ENCODE peak calls at places on chromosomes 1 and 21, in nine cellular contexts. J, H, R, B, Z, N, F, I and C are unnamed samples.

GRCh38 chr21:43842742-43843141 is 22.3 kb upstream of the AGPAT3 start:
- DNase-seq in F (no peak), N (no peak), R (no peak), I (no peak), J (no peak), H (no peak), B (no peak), Z (no peak), C (no peak)

GRCh38 chr21:42386034-42386591 is 9.7 kb downstream of the TMPRSS3 start:
- DNase-seq in B (no peak), I (no peak), F (no peak), Z (no peak), J (no peak), N (peak), R (no peak), H (no peak), C (no peak)

GRCh38 chr1:226082959-226083302 is 20.4 kb downstream of the H3-3A start:
- DNase-seq in R (peak), B (peak), N (peak), Z (peak), J (no peak), I (peak), F (peak), H (peak), C (no peak)

GRCh38 chr1:15991427-15992186 is 12.4 kb upstream of the SRARP start:
- DNase-seq in H (no peak), F (no peak), J (no peak), Z (no peak), N (no peak), B (no peak), I (no peak), R (no peak), C (no peak)

GRCh38 chr1:3545363-3546047 is 65.8 kb downstream of the MEGF6 start:
- DNase-seq in Z (no peak), H (peak), J (peak), I (no peak), R (no peak), F (no peak), N (no peak), B (no peak), C (no peak)

GRCh38 chr1:48055854-48056253 is 58.7 kb upstream of the TRABD2B start:
- DNase-seq in I (no peak), R (no peak), Z (no peak), H (no peak), B (no peak), N (peak), J (no peak), F (no peak), C (no peak)

GRCh38 chr1:13651279-13651678 is 48.7 kb upstream of the PRDM2 start:
- DNase-seq in Z (no peak), J (no peak), R (no peak), H (no peak), F (no peak), B (peak), I (no peak), N (no peak), C (no peak)

GRCh38 chr21:34511154-34511553 is 856 bp downstream of the KCNE1 start:
- DNase-seq in F (no peak), J (no peak), I (no peak), H (no peak), Z (no peak), R (no peak), B (no peak), N (no peak), C (no peak)

GRCh38 chr1:227886993-227887696 is 60.6 kb downstream of the WNT9A start:
- DNase-seq in H (peak), I (no peak), B (no peak), F (peak), R (peak), J (peak), N (peak), Z (peak), C (peak)
- H3K4me3 ChIP-seq in H (peak), I (peak), B (no peak), F (peak), R (peak), J (no peak), N (no peak), Z (peak), C (peak)

GRCh38 chr1:923131-923990 is at the start of gene SAMD11:
- DNase-seq in I (peak), N (peak), B (peak), R (peak), H (peak), J (peak), Z (peak), F (no peak), C (no peak)

GRCh38 chr1:925532-926421 is 2.1 kb downstream of the SAMD11 start:
- DNase-seq in H (no peak), I (no peak), Z (no peak), N (no peak), B (peak), J (peak), R (no peak), F (no peak), C (no peak)

GRCh38 chr1:927234-927633 is 3.5 kb downstream of the SAMD11 start:
- DNase-seq in B (no peak), I (no peak), N (no peak), H (no peak), J (no peak), F (no peak), Z (no peak), R (no peak), C (no peak)

GRCh38 chr1:923991-924618 is 382 bp downstream of the SAMD11 start:
- DNase-seq in Z (no peak), F (no peak), I (no peak), B (no peak), N (no peak), J (no peak), R (no peak), H (no peak), C (no peak)

DNA sequence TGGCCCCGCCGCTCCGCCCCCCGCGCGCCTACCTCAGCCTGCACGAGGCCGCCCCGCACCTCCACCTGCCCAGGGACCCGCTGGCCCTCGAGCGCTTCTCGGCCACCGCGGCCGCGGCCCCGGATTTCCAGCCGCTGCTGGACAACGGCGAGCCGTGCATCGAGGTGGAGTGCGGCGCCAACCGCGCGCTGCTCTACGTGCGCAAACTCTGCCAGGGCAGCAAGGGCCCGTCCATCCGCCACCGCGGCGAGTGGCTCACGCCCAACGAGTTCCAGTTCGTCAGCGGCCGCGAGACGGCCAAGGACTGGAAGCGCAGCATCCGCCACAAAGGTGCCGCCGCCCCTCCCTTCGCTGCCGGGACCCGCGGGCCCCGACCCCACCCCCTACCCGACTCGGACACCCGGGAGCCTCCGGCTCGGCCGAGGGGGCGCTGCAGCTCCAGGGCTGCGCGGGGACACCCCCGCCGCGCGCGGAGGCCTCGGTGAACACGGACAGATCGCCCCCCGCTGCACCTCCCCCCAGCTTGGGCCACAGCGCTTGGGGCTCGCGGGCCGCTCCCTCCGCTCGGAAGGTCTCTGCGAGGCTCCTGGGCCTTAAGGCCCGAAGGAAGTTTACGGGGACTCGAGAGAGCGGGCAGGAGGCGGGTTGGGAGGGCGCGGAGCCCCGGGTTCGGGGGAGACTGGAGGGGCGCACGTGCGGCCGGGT is 1.0 kb downstream of the SAMD11 start:
- DNase-seq in J (peak), N (peak), H (peak), R (no peak), Z (no peak), B (peak), F (no peak), I (no peak), C (no peak)
- TF ChIP-seq CTCF in J (peak), N (no peak), H (no peak), R (no peak), Z (no peak), B (peak), F (no peak), I (no peak), C (no peak)

GRCh38 chr1:93180723-93181613 is at the start of gene CCDC18:
- DNase-seq in F (no peak), H (no peak), I (no peak), J (peak), Z (peak), N (no peak), B (peak), R (peak), C (no peak)
- TF ChIP-seq POLR2A in F (no peak), H (no peak), I (no peak), J (no peak), Z (no peak), N (no peak), B (peak), R (no peak), C (no peak)

DNA sequence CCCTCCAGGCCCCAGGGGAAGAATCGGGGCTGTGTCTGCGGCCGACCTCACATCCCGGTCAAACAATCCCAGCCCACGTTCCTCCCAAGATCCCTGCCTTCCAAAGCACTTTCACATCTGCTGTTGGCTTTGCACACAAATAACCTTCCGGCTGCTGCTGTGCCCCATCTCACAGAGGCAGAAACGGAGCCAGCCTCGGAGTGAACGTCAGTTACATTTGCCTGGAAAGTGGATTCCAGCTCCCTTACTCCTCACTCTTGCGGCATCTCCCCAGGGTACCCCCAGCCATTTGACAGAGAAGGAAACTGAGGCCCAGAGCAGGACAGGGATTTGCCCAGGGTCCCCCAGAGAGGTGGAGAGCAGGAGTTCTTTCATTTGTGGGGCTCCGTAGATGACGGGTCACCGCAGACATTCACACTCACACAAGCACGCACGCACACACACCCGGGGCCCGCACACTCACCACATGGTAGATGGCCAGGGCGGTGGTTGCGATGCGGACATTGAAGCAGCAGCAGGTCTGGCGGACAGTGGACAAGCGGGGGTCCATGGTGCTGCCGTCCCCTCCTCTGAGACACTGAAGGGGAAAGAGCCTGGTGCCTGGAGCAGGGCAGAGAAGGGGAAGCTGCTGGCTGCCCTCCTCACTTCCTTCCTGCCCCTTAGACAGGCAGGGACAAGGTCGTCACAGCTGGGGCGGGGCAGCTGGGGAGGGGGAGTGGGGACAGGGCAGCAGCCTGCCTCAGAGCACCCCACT is at the start of gene LAPTM5:
- DNase-seq in I (no peak), Z (peak), B (no peak), F (peak), R (peak), J (no peak), N (peak), H (peak), C (peak)
- H3K4me3 ChIP-seq in I (peak), Z (peak), B (no peak), F (peak), R (peak), J (no peak), N (no peak), H (no peak), C (peak)

DNA sequence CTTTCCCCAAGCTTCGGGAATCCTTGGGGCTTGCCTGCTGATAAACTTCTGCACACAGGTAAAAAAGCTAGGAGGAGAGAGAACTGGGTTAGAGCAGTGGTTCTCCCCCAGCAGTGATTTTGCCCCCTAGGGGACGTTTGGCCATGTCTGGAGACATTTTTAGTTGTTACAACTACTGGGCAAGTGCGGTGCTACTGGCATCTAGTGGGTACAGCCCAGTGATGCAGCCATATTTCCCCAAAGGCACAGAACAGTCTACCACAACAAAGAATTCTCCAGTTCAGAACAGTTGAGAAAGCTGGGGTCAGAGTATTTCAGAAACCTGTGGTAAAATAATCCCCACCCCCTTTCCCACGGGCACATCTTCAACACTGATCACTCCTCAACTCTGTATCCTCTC is 41.3 kb downstream of the LRRC71 start:
- DNase-seq in N (no peak), B (peak), Z (no peak), J (no peak), R (no peak), I (no peak), F (no peak), H (no peak), C (no peak)
- TF ChIP-seq CTCF in N (no peak), B (peak), Z (no peak), J (no peak), R (no peak), I (no peak), F (no peak), H (no peak), C (no peak)

GRCh38 chr1:35557118-35557610 is at the start of gene KIAA0319L:
- DNase-seq in I (no peak), H (peak), Z (peak), R (peak), J (peak), F (peak), N (peak), B (peak), C (no peak)
- TF ChIP-seq POLR2A in I (peak), H (no peak), Z (no peak), R (peak), J (no peak), F (peak), N (peak), B (peak), C (no peak)

DNA sequence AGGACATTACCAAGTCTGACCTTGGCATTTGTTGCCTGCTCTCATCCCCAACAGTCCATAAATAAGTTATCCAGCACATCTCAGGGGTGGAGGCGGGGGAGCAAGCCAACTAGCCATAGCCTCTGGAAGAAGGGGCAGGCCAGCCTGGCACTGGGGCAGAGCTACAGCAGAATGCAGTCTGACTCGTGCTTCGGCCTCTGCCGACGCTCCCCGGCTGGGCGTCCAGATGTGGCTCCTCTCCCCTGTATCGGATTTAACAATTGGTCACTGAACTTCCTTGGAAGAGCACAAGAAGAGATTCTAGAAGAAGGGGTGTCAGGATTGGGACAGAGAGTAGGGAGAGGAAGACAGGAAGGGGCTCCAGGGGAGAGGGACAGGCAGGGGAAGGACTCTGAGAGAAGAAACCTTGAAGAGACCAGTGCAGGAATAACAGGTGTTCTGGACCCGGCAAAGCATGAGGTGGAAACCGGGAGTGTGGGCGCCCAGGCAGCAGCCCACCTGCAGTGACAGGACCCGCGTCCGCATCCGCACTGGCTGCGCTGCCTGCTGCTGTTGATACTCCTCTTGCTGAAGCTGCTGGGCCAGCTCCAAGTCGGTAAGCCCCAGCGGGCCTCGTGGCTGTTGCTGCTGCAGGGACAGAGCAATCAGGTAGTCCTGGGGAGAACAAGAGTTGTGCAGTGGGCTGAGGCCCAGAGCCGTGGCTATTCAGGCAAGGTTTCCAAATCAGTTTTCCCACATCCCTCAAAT is 9.4 kb downstream of the MINDY1 start:
- DNase-seq in F (no peak), N (no peak), R (no peak), I (no peak), Z (no peak), H (no peak), B (no peak), J (no peak), C (no peak)
- H3K4me3 ChIP-seq in F (no peak), N (no peak), R (no peak), I (no peak), Z (no peak), H (no peak), B (no peak), J (no peak), C (no peak)

DNA sequence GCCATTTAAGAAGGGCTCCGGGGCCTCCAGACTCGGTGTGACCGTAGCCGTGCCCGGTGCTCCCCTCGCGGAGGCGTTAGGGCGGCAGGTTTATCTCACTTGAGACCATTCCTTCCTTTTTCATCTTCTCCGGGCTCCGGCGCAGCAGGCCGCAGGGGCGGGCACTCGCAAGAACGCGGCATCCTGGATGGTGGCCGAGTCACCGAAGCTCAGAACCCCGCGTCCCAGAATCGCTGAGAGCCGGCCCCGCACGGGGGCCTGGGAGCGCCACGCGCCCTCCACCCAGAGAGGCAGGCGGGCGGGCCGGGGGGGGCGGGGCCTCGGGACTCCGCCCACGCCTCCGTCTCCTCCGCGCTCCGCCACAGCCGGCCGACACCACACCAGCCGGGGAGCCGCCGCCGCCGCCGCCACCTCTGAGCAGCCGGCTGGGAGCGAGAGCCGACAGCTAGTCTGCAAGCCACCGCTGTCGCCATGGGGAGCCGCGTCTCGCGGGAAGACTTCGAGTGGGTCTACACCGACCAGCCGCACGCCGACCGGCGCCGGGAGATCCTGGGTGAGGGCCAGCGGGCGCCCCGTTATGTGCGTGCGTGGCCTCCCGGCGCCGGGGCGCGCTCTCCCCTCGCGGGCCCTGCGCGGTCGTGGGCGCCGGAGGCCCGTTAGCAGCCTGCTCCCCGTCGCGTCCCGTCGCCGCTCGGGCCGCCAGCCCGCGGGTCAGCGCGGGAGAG is at the start of gene DEGS1:
- DNase-seq in H (peak), Z (peak), F (peak), N (peak), I (peak), R (peak), J (peak), B (peak), C (peak)
- TF ChIP-seq CTCF in H (no peak), Z (no peak), F (no peak), N (no peak), I (no peak), R (peak), J (no peak), B (no peak), C (no peak)

DNA sequence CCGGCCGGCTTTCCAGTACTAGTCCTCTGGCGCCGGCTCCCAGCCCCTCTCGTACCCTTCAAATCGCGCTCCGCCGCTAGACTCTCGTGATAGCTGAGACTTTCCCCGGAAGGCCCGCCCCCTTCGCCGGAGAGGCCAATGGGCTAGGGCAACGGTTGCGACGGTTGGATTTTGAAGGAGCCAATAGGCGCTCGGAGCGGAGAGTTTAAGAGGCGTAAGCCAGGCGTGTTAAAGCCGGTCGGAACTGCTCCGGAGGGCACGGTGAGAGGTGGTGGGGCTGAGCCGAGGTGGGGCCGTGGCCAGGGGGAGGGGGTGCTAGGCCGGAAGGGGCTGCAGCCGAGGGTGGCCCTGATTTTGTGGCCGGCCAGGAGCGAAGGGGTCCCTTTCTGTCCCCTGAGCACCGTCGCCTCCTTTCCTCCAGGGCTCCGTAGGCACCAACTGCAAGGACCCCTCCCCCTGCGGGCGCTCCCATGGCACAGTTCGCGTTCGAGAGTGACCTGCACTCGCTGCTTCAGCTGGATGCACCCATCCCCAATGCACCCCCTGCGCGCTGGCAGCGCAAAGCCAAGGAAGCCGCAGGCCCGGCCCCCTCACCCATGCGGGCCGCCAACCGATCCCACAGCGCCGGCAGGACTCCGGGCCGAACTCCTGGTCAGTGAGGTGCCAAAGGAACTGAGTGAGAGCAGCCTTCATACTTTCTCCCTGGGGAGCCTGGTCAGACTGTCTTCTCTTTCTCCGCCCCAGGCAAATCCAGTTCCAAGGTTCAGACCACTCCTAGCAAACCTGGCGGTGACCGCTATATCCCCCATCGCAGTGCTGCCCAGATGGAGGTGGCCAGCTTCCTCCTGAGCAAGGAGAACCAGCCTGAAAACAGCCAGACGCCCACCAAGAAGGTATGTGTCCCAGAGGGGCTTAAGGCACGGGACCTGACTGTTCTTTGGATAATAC is at the start of gene CDC20:
- DNase-seq in R (peak), F (peak), I (peak), Z (peak), J (peak), B (peak), H (peak), N (peak), C (peak)
- TF ChIP-seq POLR2A in R (no peak), F (no peak), I (no peak), Z (no peak), J (no peak), B (peak), H (no peak), N (no peak), C (no peak)

DNA sequence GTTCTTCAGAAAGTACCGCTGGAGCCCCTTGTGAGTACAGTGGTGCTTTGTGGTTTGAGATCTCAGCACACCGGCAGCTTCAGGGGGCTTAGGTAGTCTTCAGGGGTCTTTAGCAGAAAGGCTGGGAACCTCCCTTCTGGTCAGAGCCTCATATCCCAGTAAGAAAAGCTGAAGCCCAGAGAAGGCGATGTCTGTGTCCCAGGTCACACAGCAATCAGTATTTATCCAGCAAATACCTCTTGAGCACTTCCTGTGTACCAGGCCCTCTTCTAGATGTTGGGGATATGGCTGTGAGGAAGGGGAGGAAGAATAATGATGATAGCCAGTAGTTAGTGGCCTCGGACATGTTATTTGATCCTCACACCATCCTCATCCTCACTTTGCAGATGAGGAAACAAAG is 14.3 kb downstream of the SERINC2 start:
- DNase-seq in F (no peak), J (no peak), H (no peak), R (no peak), Z (no peak), B (no peak), I (no peak), N (no peak), C (no peak)
- H3K4me3 ChIP-seq in F (no peak), J (no peak), H (no peak), R (no peak), Z (no peak), B (no peak), I (no peak), N (no peak), C (no peak)